ENCODE peak calls at places on chromosomes 16 and 17, in four cellular contexts. W is stimulated activated CD8-positive, alpha-beta memory T cell treated with anti-CD3 and anti-CD28 coated beads, Interleukin-7, amount 100 ng/mL, for 1 hour; O is naive B cell; A is fibroblast of lung. J is an unnamed sample.

GRCh38 chr17:9470171-9470570 is 105.4 kb downstream of the STX8 start:
- DNase-seq in W (no peak), O (no peak), A (peak), J (no peak)

GRCh38 chr16:2429771-2430663 is 770 bp downstream of the CCNF start:
- DNase-seq in W (no peak), O (peak), A (peak), J (no peak)

GRCh38 chr17:62668091-62668804 is 40.8 kb downstream of the MRC2 start:
- DNase-seq in W (no peak), O (no peak), A (no peak), J (no peak)

GRCh38 chr16:86080131-86080875 is 181.3 kb downstream of the IRF8 start:
- DNase-seq in W (no peak), O (no peak), A (no peak), J (no peak)

GRCh38 chr16:55408656-55409055 is 70.3 kb upstream of the MMP2 start:
- DNase-seq in W (no peak), O (no peak), A (no peak), J (no peak)

GRCh38 chr17:29107933-29108805 is 65.2 kb downstream of the PIPOX start:
- DNase-seq in W (no peak), O (no peak), A (peak), J (peak)

GRCh38 chr17:68576811-68577551 is 24.2 kb downstream of the FAM20A start:
- DNase-seq in W (no peak), O (no peak), A (no peak), J (peak)

GRCh38 chr17:69141802-69142472 is at the start of gene ABCA6:
- DNase-seq in W (no peak), O (no peak), A (peak), J (no peak)

GRCh38 chr16:27863377-27863776 is 200.1 kb downstream of the GSG1L start:
- DNase-seq in W (no peak), O (no peak), A (no peak), J (no peak)

GRCh38 chr17:80653856-80654255 is 109.2 kb downstream of the RPTOR start:
- DNase-seq in W (no peak), O (no peak), A (no peak), J (no peak)

GRCh38 chr17:77400445-77400870 is 259.7 kb downstream of the SEC14L1 start:
- DNase-seq in W (peak), O (peak), A (no peak), J (no peak)

GRCh38 chr16:85029413-85029794 is 1.8 kb downstream of the KIAA0513 start:
- DNase-seq in W (no peak), O (no peak), A (peak), J (no peak)

GRCh38 chr17:65941500-65941899 is 250.4 kb downstream of the CEP112 start:
- DNase-seq in W (no peak), O (no peak), A (no peak), J (no peak)

GRCh38 chr16:4270595-4270994 is 2.2 kb downstream of the TFAP4 start:
- DNase-seq in W (no peak), O (no peak), A (no peak), J (no peak)

GRCh38 chr17:20028436-20028835 is 19.3 kb downstream of the SPECC1 start:
- DNase-seq in W (no peak), O (no peak), A (no peak), J (no peak)

GRCh38 chr16:64440005-64440404 is 681.9 kb downstream of the CDH11 start:
- DNase-seq in W (no peak), O (no peak), A (no peak), J (no peak)

GRCh38 chr16:75246504-75247205 is 4.8 kb downstream of the BCAR1 start:
- DNase-seq in W (no peak), O (no peak), A (peak), J (no peak)

GRCh38 chr16:85031451-85031850 is 3.9 kb downstream of the KIAA0513 start:
- DNase-seq in W (no peak), O (no peak), A (no peak), J (no peak)

GRCh38 chr16:11303405-11304138 is 22.4 kb upstream of the PRM1 start:
- DNase-seq in W (no peak), O (no peak), A (no peak), J (no peak)

GRCh38 chr17:80575057-80575875 is 30.6 kb downstream of the RPTOR start:
- DNase-seq in W (peak), O (peak), A (peak), J (peak)

GRCh38 chr16:9256196-9256595 is 164.8 kb downstream of the HAPSTR1 start:
- DNase-seq in W (no peak), O (no peak), A (no peak), J (no peak)